ENCODE peak calls at places on chromosome 5, in five cellular contexts. Q, T, K, W and Y are unnamed samples.

GRCh38 chr5:40958811-40959210 is 49.5 kb downstream of the C7 start:
- DNase-seq in Q (no peak), T (no peak), K (no peak), W (no peak), Y (peak; percentile 13)

GRCh38 chr5:135997936-135998335 is 30.9 kb upstream of the TGFBI start:
- DNase-seq in Q (no peak), T (no peak), K (no peak), W (no peak), Y (no peak)

GRCh38 chr5:56080375-56081052 is 85.8 kb upstream of the IL6ST start:
- DNase-seq in Q (no peak), T (no peak), K (no peak), W (no peak), Y (no peak)

GRCh38 chr5:26903469-26903868 is 134.9 kb downstream of the CDH9 start:
- DNase-seq in Q (no peak), T (no peak), K (no peak), W (no peak), Y (no peak)

GRCh38 chr5:150999704-151000452 is 20.5 kb upstream of the GPX3 start:
- DNase-seq in Q (no peak), T (peak; percentile 45), K (no peak), W (peak; percentile 55), Y (peak; percentile 19)

GRCh38 chr5:33457124-33457523 is 16.4 kb downstream of the TARS1 start:
- DNase-seq in Q (no peak), T (no peak), K (peak; percentile 82), W (no peak), Y (peak; percentile 12)

GRCh38 chr5:13987843-13988464 is 43.5 kb upstream of the DNAH5 start:
- DNase-seq in Q (peak; percentile 37), T (peak; percentile 7), K (peak; percentile 64), W (peak; percentile 70), Y (peak; percentile 58)

GRCh38 chr5:108615216-108615615 is 132.5 kb upstream of the FER start:
- DNase-seq in Q (no peak), T (no peak), K (peak; percentile 25), W (no peak), Y (peak; percentile 20)

GRCh38 chr5:39826051-39826450 is 401.3 kb upstream of the DAB2 start:
- DNase-seq in Q (no peak), T (no peak), K (no peak), W (no peak), Y (no peak)

GRCh38 chr5:5752844-5753243 is 330.4 kb downstream of the ICE1 start:
- DNase-seq in Q (no peak), T (no peak), K (no peak), W (no peak), Y (no peak)

GRCh38 chr5:75844301-75844700 is 127.1 kb upstream of the POC5 start:
- DNase-seq in Q (no peak), T (no peak), K (no peak), W (no peak), Y (no peak)

GRCh38 chr5:80764786-80765185 is 110.0 kb upstream of the DHFR start:
- DNase-seq in Q (no peak), T (no peak), K (no peak), W (no peak), Y (no peak)

GRCh38 chr5:14917719-14918118 is 46.1 kb upstream of the ANKH start:
- DNase-seq in Q (no peak), T (no peak), K (peak; percentile 70), W (no peak), Y (no peak)

GRCh38 chr5:148205865-148206264 is 3.0 kb downstream of the SPINK6 start:
- DNase-seq in Q (no peak), T (no peak), K (no peak), W (no peak), Y (no peak)

GRCh38 chr5:137233726-137234125 is 265.4 kb downstream of the SPOCK1 start:
- DNase-seq in Q (no peak), T (no peak), K (no peak), W (peak; percentile 2), Y (no peak)

GRCh38 chr5:464446-464842 is 21.5 kb downstream of the EXOC3 start:
- DNase-seq in Q (peak; percentile 8), T (no peak), K (no peak), W (no peak), Y (no peak)

GRCh38 chr5:134018154-134018985 is 13.6 kb upstream of the VDAC1 start:
- DNase-seq in Q (peak; percentile 90), T (no peak), K (no peak), W (no peak), Y (peak; percentile 20)

GRCh38 chr5:112467467-112467866 is 48.4 kb upstream of the EPB41L4A start:
- DNase-seq in Q (no peak), T (peak; percentile 56), K (no peak), W (no peak), Y (no peak)

GRCh38 chr5:168886153-168886552 is 307.0 kb upstream of the PANK3 start:
- DNase-seq in Q (no peak), T (no peak), K (no peak), W (no peak), Y (no peak)

GRCh38 chr5:97629281-97629680 is 446.2 kb upstream of the RIOK2 start:
- DNase-seq in Q (no peak), T (no peak), K (peak; percentile 84), W (peak; percentile 66), Y (peak; percentile 50)

GRCh38 chr5:3346111-3346820 is 249.4 kb upstream of the IRX1 start:
- DNase-seq in Q (no peak), T (no peak), K (no peak), W (no peak), Y (no peak)

GRCh38 chr5:18944771-18945170 is 1043.2 kb downstream of the CDH18 start:
- DNase-seq in Q (no peak), T (no peak), K (no peak), W (peak; percentile 1), Y (no peak)

GRCh38 chr5:91240175-91240574 is 142.9 kb downstream of the ARRDC3 start:
- DNase-seq in Q (no peak), T (no peak), K (no peak), W (no peak), Y (no peak)

GRCh38 chr5:56669534-56670483 is 145.5 kb upstream of the MAP3K1 start:
- DNase-seq in Q (peak; percentile 71), T (peak; percentile 72), K (no peak), W (peak; percentile 23), Y (peak; percentile 66)

GRCh38 chr5:170451764-170452365 is 52.0 kb upstream of the KCNIP1 start:
- DNase-seq in Q (no peak), T (no peak), K (peak; percentile 83), W (peak; percentile 78), Y (peak; percentile 66)

GRCh38 chr5:59709346-59709821 is 184.1 kb downstream of the PDE4D start:
- DNase-seq in Q (no peak), T (no peak), K (no peak), W (no peak), Y (no peak)

GRCh38 chr5:33379757-33380156 is 61.0 kb upstream of the TARS1 start:
- DNase-seq in Q (no peak), T (no peak), K (peak; percentile 32), W (peak; percentile 56), Y (peak; percentile 66)

GRCh38 chr5:163759000-163759730 is 253.7 kb downstream of the MAT2B start:
- DNase-seq in Q (no peak), T (no peak), K (no peak), W (no peak), Y (no peak)